ENCODE peak calls at places on chromosomes 11 and 22, in six cellular contexts. Q, A, E, F, Y and Z are unnamed samples.

GRCh38 chr11:11422291-11423128 is 69.5 kb upstream of the CSNK2A3 start:
- DNase-seq in Q (no peak), A (no peak), E (no peak), F (no peak), Y (no peak), Z (no peak)

GRCh38 chr11:89495951-89496350 is 4.8 kb upstream of the NOX4 start:
- DNase-seq in Q (peak), A (peak), E (no peak), F (peak), Y (peak), Z (peak)

GRCh38 chr11:13956988-13957387 is 5.5 kb upstream of the SPON1 start:
- DNase-seq in Q (no peak), A (no peak), E (no peak), F (no peak), Y (no peak), Z (no peak)

GRCh38 chr11:19511413-19512183 is 201.0 kb upstream of the NAV2 start:
- DNase-seq in Q (peak), A (no peak), E (peak), F (no peak), Y (peak), Z (peak)

GRCh38 chr11:93208663-93209270 is 11.0 kb upstream of the SLC36A4 start:
- DNase-seq in Q (no peak), A (no peak), E (no peak), F (no peak), Y (no peak), Z (no peak)

GRCh38 chr11:133064152-133064877 is 468.0 kb downstream of the OPCML start:
- DNase-seq in Q (peak), A (peak), E (peak), F (no peak), Y (peak), Z (peak)

GRCh38 chr22:24591286-24591830 is 1.5 kb downstream of the LRRC75B start:
- DNase-seq in Q (no peak), A (no peak), E (no peak), F (no peak), Y (no peak), Z (no peak)

GRCh38 chr11:40235841-40236240 is 1223.6 kb downstream of the LRRC4C start:
- DNase-seq in Q (no peak), A (no peak), E (no peak), F (no peak), Y (no peak), Z (no peak)

GRCh38 chr11:70528046-70528793 is 129.9 kb downstream of the CTTN start:
- DNase-seq in Q (no peak), A (no peak), E (no peak), F (no peak), Y (no peak), Z (no peak)

GRCh38 chr11:2196970-2197770 is 25.6 kb upstream of the TH start:
- DNase-seq in Q (peak), A (no peak), E (peak), F (no peak), Y (no peak), Z (peak)